ENCODE peak calls at places on chromosomes 2 and 18, in ten cellular contexts. S is nucleus accumbens; U is left ventricle myocardium superior; M is effector CD4-positive, alpha-beta T cell; K is type B pancreatic cell; P is stimulated activated CD8-positive, alpha-beta memory T cell treated with anti-CD3 and anti-CD28 coated beads, Interleukin-12 subunit alpha, Interleukin-12 subunit beta, amount 100 ng/mL, for 1 hour; E is head of caudate nucleus; Q is NCI-H146; D is amniotic stem cell; Z is Caki2. X is an unnamed sample.

GRCh38 chr2:42029639-42030195 is 18.1 kb upstream of the PKDCC start:
- DNase-seq in D (no peak), M (no peak), Z (no peak), Q (no peak), P (no peak), U (no peak), S (no peak), E (no peak), K (no peak), X (no peak)

GRCh38 chr2:64819371-64819770 is 165.7 kb upstream of the SERTAD2 start:
- DNase-seq in K (no peak), D (no peak), U (no peak), P (no peak), E (no peak), Z (no peak), M (no peak), S (no peak), Q (no peak), X (no peak)

GRCh38 chr2:183081908-183082307 is 3.4 kb downstream of the DUSP19 start:
- DNase-seq in P (no peak), D (no peak), U (no peak), E (no peak), Z (no peak), Q (no peak), K (no peak), S (no peak), M (no peak), X (no peak)

GRCh38 chr2:192016265-192016664 is 169.4 kb upstream of the CAVIN2 start:
- DNase-seq in D (peak; percentile 11), Q (no peak), U (no peak), E (no peak), P (no peak), M (no peak), Z (no peak), K (no peak), S (no peak), X (no peak)

GRCh38 chr2:101307950-101308431 is 510 bp downstream of the RNF149 start:
- DNase-seq in M (peak; percentile 21), D (no peak), Z (no peak), K (peak; percentile 70), P (no peak), U (peak; percentile 60), E (no peak), Q (peak; percentile 35), S (no peak), X (peak; percentile 26)

GRCh38 chr2:1673160-1673944 is 71.0 kb downstream of the PXDN start:
- DNase-seq in S (no peak), M (no peak), K (no peak), E (no peak), Z (no peak), U (no peak), D (no peak), Q (no peak), P (no peak), X (no peak)

GRCh38 chr18:13245481-13246000 is 27.0 kb downstream of the LDLRAD4 start:
- DNase-seq in U (no peak), D (no peak), E (peak; percentile 15), Z (no peak), Q (peak; percentile 12), P (no peak), K (peak; percentile 20), M (no peak), S (no peak), X (peak; percentile 2)

GRCh38 chr2:239035361-239035814 is 187.5 kb downstream of the TWIST2 start:
- DNase-seq in M (peak; percentile 56), Z (no peak), K (no peak), U (peak; percentile 75), D (no peak), S (peak; percentile 29), P (peak; percentile 47), Q (no peak), E (peak; percentile 78), X (peak; percentile 62)

GRCh38 chr18:73136134-73136533 is 268.3 kb upstream of the NETO1 start:
- DNase-seq in U (no peak), Z (no peak), S (no peak), E (no peak), P (no peak), K (no peak), D (no peak), Q (peak; percentile 56), M (no peak), X (no peak)

GRCh38 chr2:12728221-12728777 is 11.6 kb downstream of the TRIB2 start:
- DNase-seq in Z (no peak), M (peak; percentile 31), U (no peak), Q (no peak), D (no peak), E (no peak), S (no peak), P (peak; percentile 14), K (no peak), X (no peak)

GRCh38 chr2:207092803-207093202 is 72.9 kb downstream of the KLF7 start:
- DNase-seq in S (no peak), D (no peak), E (no peak), Z (no peak), K (no peak), U (no peak), M (no peak), Q (no peak), P (no peak), X (no peak)

GRCh38 chr2:58039170-58039611 is 7.4 kb upstream of the VRK2 start:
- DNase-seq in E (no peak), P (no peak), S (no peak), U (no peak), D (peak; percentile 7), M (no peak), Q (no peak), Z (no peak), K (no peak), X (no peak)

GRCh38 chr2:21772624-21773023 is 648.9 kb downstream of the TDRD15 start:
- DNase-seq in U (no peak), S (no peak), K (no peak), D (no peak), M (no peak), Z (no peak), Q (no peak), E (no peak), P (no peak), X (no peak)

GRCh38 chr18:48293954-48294893 is 115.0 kb downstream of the ZBTB7C start:
- DNase-seq in S (no peak), P (no peak), D (no peak), M (no peak), U (no peak), K (peak; percentile 60), Z (no peak), E (no peak), Q (peak; percentile 99), X (no peak)

GRCh38 chr2:113283704-113284284 is 5.1 kb upstream of the PAX8 start:
- DNase-seq in Q (no peak), E (no peak), U (peak; percentile 60), S (no peak), D (peak; percentile 62), P (no peak), K (no peak), Z (peak; percentile 99), M (no peak), X (peak; percentile 68)